ENCODE peak calls at places on chromosome 1, in ten cellular contexts. One of them, this sample, is unnamed.

GRCh38 chr1:22373252-22373651 is 78.4 kb upstream of the ZBTB40 start:
- DNase-seq in T-helper 2 cell: no peak
- DNase-seq in astrocyte of the cerebellum: no peak
- DNase-seq in progenitor cell of endocrine pancreas: no peak
- DNase-seq in activated CD4-positive, alpha-beta T cell treated with anti-CD3 and anti-CD28 coated beads, Interleukin-2, amount 50 U/mL, for 1 hour: no peak
- DNase-seq in NCI-H1105: no peak
- DNase-seq in erythroblast: no peak
- DNase-seq in NCI-H748 treated with DMSO at 0.1 percent for 48 hours: no peak
- DNase-seq in midbrain: no peak
- DNase-seq in heart right ventricle: no peak
- DNase-seq in this sample: no peak

GRCh38 chr1:165914136-165914798 is 86.9 kb downstream of the UCK2 start:
- DNase-seq in progenitor cell of endocrine pancreas: peak
- DNase-seq in NCI-H1105: peak
- DNase-seq in NCI-H748 treated with DMSO at 0.1 percent for 48 hours: peak
- DNase-seq in heart right ventricle: no peak
- DNase-seq in erythroblast: peak
- DNase-seq in activated CD4-positive, alpha-beta T cell treated with anti-CD3 and anti-CD28 coated beads, Interleukin-2, amount 50 U/mL, for 1 hour: peak
- DNase-seq in astrocyte of the cerebellum: peak
- DNase-seq in midbrain: peak
- DNase-seq in T-helper 2 cell: peak
- DNase-seq in this sample: peak

GRCh38 chr1:43577647-43578542 is 47.2 kb downstream of the PTPRF start:
- DNase-seq in midbrain: no peak
- DNase-seq in erythroblast: no peak
- DNase-seq in heart right ventricle: no peak
- DNase-seq in NCI-H748 treated with DMSO at 0.1 percent for 48 hours: no peak
- DNase-seq in NCI-H1105: no peak
- DNase-seq in astrocyte of the cerebellum: no peak
- DNase-seq in T-helper 2 cell: no peak
- DNase-seq in activated CD4-positive, alpha-beta T cell treated with anti-CD3 and anti-CD28 coated beads, Interleukin-2, amount 50 U/mL, for 1 hour: no peak
- DNase-seq in progenitor cell of endocrine pancreas: no peak
- DNase-seq in this sample: no peak

GRCh38 chr1:175900171-175900570 is 156.8 kb upstream of the TNR start:
- DNase-seq in T-helper 2 cell: no peak
- DNase-seq in heart right ventricle: no peak
- DNase-seq in activated CD4-positive, alpha-beta T cell treated with anti-CD3 and anti-CD28 coated beads, Interleukin-2, amount 50 U/mL, for 1 hour: no peak
- DNase-seq in NCI-H1105: no peak
- DNase-seq in erythroblast: no peak
- DNase-seq in midbrain: no peak
- DNase-seq in NCI-H748 treated with DMSO at 0.1 percent for 48 hours: no peak
- DNase-seq in progenitor cell of endocrine pancreas: no peak
- DNase-seq in astrocyte of the cerebellum: no peak
- DNase-seq in this sample: no peak

GRCh38 chr1:39178541-39179431 is 25.7 kb upstream of the MACF1 start:
- DNase-seq in T-helper 2 cell: no peak
- DNase-seq in astrocyte of the cerebellum: no peak
- DNase-seq in midbrain: no peak
- DNase-seq in NCI-H1105: no peak
- DNase-seq in erythroblast: no peak
- DNase-seq in NCI-H748 treated with DMSO at 0.1 percent for 48 hours: no peak
- DNase-seq in heart right ventricle: no peak
- DNase-seq in progenitor cell of endocrine pancreas: no peak
- DNase-seq in activated CD4-positive, alpha-beta T cell treated with anti-CD3 and anti-CD28 coated beads, Interleukin-2, amount 50 U/mL, for 1 hour: no peak
- DNase-seq in this sample: no peak

GRCh38 chr1:109975718-109976117 is 8.8 kb upstream of the AHCYL1 start:
- DNase-seq in NCI-H748 treated with DMSO at 0.1 percent for 48 hours: no peak
- DNase-seq in progenitor cell of endocrine pancreas: no peak
- DNase-seq in T-helper 2 cell: no peak
- DNase-seq in midbrain: no peak
- DNase-seq in heart right ventricle: no peak
- DNase-seq in activated CD4-positive, alpha-beta T cell treated with anti-CD3 and anti-CD28 coated beads, Interleukin-2, amount 50 U/mL, for 1 hour: no peak
- DNase-seq in erythroblast: no peak
- DNase-seq in astrocyte of the cerebellum: peak
- DNase-seq in NCI-H1105: no peak
- DNase-seq in this sample: no peak

GRCh38 chr1:19922015-19922688 is 1.3 kb downstream of the PLA2G2E start:
- DNase-seq in astrocyte of the cerebellum: no peak
- DNase-seq in T-helper 2 cell: no peak
- DNase-seq in midbrain: no peak
- DNase-seq in NCI-H748 treated with DMSO at 0.1 percent for 48 hours: no peak
- DNase-seq in activated CD4-positive, alpha-beta T cell treated with anti-CD3 and anti-CD28 coated beads, Interleukin-2, amount 50 U/mL, for 1 hour: no peak
- DNase-seq in heart right ventricle: no peak
- DNase-seq in NCI-H1105: no peak
- DNase-seq in erythroblast: no peak
- DNase-seq in progenitor cell of endocrine pancreas: no peak
- DNase-seq in this sample: no peak

GRCh38 chr1:19918057-19918456 is 5.4 kb downstream of the PLA2G2E start:
- DNase-seq in progenitor cell of endocrine pancreas: peak
- DNase-seq in NCI-H1105: peak
- DNase-seq in heart right ventricle: peak
- DNase-seq in T-helper 2 cell: peak
- DNase-seq in erythroblast: peak
- DNase-seq in midbrain: peak
- DNase-seq in activated CD4-positive, alpha-beta T cell treated with anti-CD3 and anti-CD28 coated beads, Interleukin-2, amount 50 U/mL, for 1 hour: peak
- DNase-seq in astrocyte of the cerebellum: peak
- DNase-seq in NCI-H748 treated with DMSO at 0.1 percent for 48 hours: peak
- DNase-seq in this sample: peak

GRCh38 chr1:65343286-65343685 is 33.9 kb downstream of the DNAJC6 start:
- DNase-seq in activated CD4-positive, alpha-beta T cell treated with anti-CD3 and anti-CD28 coated beads, Interleukin-2, amount 50 U/mL, for 1 hour: no peak
- DNase-seq in midbrain: no peak
- DNase-seq in NCI-H748 treated with DMSO at 0.1 percent for 48 hours: no peak
- DNase-seq in NCI-H1105: no peak
- DNase-seq in erythroblast: no peak
- DNase-seq in heart right ventricle: no peak
- DNase-seq in T-helper 2 cell: no peak
- DNase-seq in astrocyte of the cerebellum: no peak
- DNase-seq in progenitor cell of endocrine pancreas: no peak
- DNase-seq in this sample: no peak

GRCh38 chr1:155127672-155128468 is at the start of gene EFNA1:
- DNase-seq in activated CD4-positive, alpha-beta T cell treated with anti-CD3 and anti-CD28 coated beads, Interleukin-2, amount 50 U/mL, for 1 hour: peak
- DNase-seq in erythroblast: peak
- DNase-seq in progenitor cell of endocrine pancreas: peak
- DNase-seq in heart right ventricle: peak
- DNase-seq in midbrain: peak
- DNase-seq in NCI-H748 treated with DMSO at 0.1 percent for 48 hours: no peak
- DNase-seq in NCI-H1105: peak
- DNase-seq in T-helper 2 cell: peak
- DNase-seq in astrocyte of the cerebellum: no peak
- DNase-seq in this sample: peak

GRCh38 chr1:247334378-247335133 is 2.9 kb upstream of the ZNF496 start:
- DNase-seq in heart right ventricle: no peak
- DNase-seq in progenitor cell of endocrine pancreas: no peak
- DNase-seq in activated CD4-positive, alpha-beta T cell treated with anti-CD3 and anti-CD28 coated beads, Interleukin-2, amount 50 U/mL, for 1 hour: no peak
- DNase-seq in erythroblast: no peak
- DNase-seq in T-helper 2 cell: no peak
- DNase-seq in NCI-H1105: no peak
- DNase-seq in astrocyte of the cerebellum: no peak
- DNase-seq in midbrain: no peak
- DNase-seq in NCI-H748 treated with DMSO at 0.1 percent for 48 hours: no peak
- DNase-seq in this sample: no peak

GRCh38 chr1:244863491-244864252 is 671 bp downstream of the HNRNPU start:
- DNase-seq in NCI-H1105: no peak
- DNase-seq in astrocyte of the cerebellum: no peak
- DNase-seq in T-helper 2 cell: no peak
- DNase-seq in NCI-H748 treated with DMSO at 0.1 percent for 48 hours: peak
- DNase-seq in heart right ventricle: peak
- DNase-seq in activated CD4-positive, alpha-beta T cell treated with anti-CD3 and anti-CD28 coated beads, Interleukin-2, amount 50 U/mL, for 1 hour: no peak
- DNase-seq in midbrain: no peak
- DNase-seq in erythroblast: no peak
- DNase-seq in progenitor cell of endocrine pancreas: peak
- DNase-seq in this sample: no peak

GRCh38 chr1:178485467-178486098 is 11.2 kb downstream of the CLEC20A start:
- DNase-seq in NCI-H1105: no peak
- DNase-seq in T-helper 2 cell: no peak
- DNase-seq in erythroblast: no peak
- DNase-seq in NCI-H748 treated with DMSO at 0.1 percent for 48 hours: no peak
- DNase-seq in heart right ventricle: no peak
- DNase-seq in activated CD4-positive, alpha-beta T cell treated with anti-CD3 and anti-CD28 coated beads, Interleukin-2, amount 50 U/mL, for 1 hour: no peak
- DNase-seq in progenitor cell of endocrine pancreas: no peak
- DNase-seq in astrocyte of the cerebellum: no peak
- DNase-seq in midbrain: no peak
- DNase-seq in this sample: no peak

GRCh38 chr1:234326493-234327366 is 46.5 kb upstream of the COA6 start:
- DNase-seq in astrocyte of the cerebellum: peak
- DNase-seq in activated CD4-positive, alpha-beta T cell treated with anti-CD3 and anti-CD28 coated beads, Interleukin-2, amount 50 U/mL, for 1 hour: peak
- DNase-seq in heart right ventricle: no peak
- DNase-seq in NCI-H748 treated with DMSO at 0.1 percent for 48 hours: peak
- DNase-seq in T-helper 2 cell: peak
- DNase-seq in progenitor cell of endocrine pancreas: peak
- DNase-seq in midbrain: peak
- DNase-seq in NCI-H1105: peak
- DNase-seq in erythroblast: peak
- DNase-seq in this sample: no peak

GRCh38 chr1:235710665-235711064 is 61.1 kb upstream of the GNG4 start:
- DNase-seq in NCI-H748 treated with DMSO at 0.1 percent for 48 hours: no peak
- DNase-seq in T-helper 2 cell: no peak
- DNase-seq in erythroblast: no peak
- DNase-seq in progenitor cell of endocrine pancreas: no peak
- DNase-seq in midbrain: no peak
- DNase-seq in activated CD4-positive, alpha-beta T cell treated with anti-CD3 and anti-CD28 coated beads, Interleukin-2, amount 50 U/mL, for 1 hour: no peak
- DNase-seq in astrocyte of the cerebellum: no peak
- DNase-seq in heart right ventricle: no peak
- DNase-seq in NCI-H1105: no peak
- DNase-seq in this sample: no peak

GRCh38 chr1:198929961-198930599 is 291.2 kb downstream of the PTPRC start:
- DNase-seq in astrocyte of the cerebellum: no peak
- DNase-seq in activated CD4-positive, alpha-beta T cell treated with anti-CD3 and anti-CD28 coated beads, Interleukin-2, amount 50 U/mL, for 1 hour: no peak
- DNase-seq in T-helper 2 cell: peak
- DNase-seq in erythroblast: peak
- DNase-seq in NCI-H748 treated with DMSO at 0.1 percent for 48 hours: peak
- DNase-seq in midbrain: peak
- DNase-seq in heart right ventricle: no peak
- DNase-seq in NCI-H1105: peak
- DNase-seq in progenitor cell of endocrine pancreas: no peak
- DNase-seq in this sample: peak

GRCh38 chr1:117826551-117827078 is 102.8 kb downstream of the GDAP2 start:
- DNase-seq in activated CD4-positive, alpha-beta T cell treated with anti-CD3 and anti-CD28 coated beads, Interleukin-2, amount 50 U/mL, for 1 hour: no peak
- DNase-seq in NCI-H1105: no peak
- DNase-seq in T-helper 2 cell: no peak
- DNase-seq in NCI-H748 treated with DMSO at 0.1 percent for 48 hours: no peak
- DNase-seq in progenitor cell of endocrine pancreas: no peak
- DNase-seq in midbrain: no peak
- DNase-seq in heart right ventricle: peak
- DNase-seq in erythroblast: no peak
- DNase-seq in astrocyte of the cerebellum: no peak
- DNase-seq in this sample: no peak

GRCh38 chr1:46552357-46553237 is 1.1 kb upstream of the KNCN start:
- DNase-seq in midbrain: no peak
- DNase-seq in NCI-H748 treated with DMSO at 0.1 percent for 48 hours: no peak
- DNase-seq in T-helper 2 cell: no peak
- DNase-seq in heart right ventricle: no peak
- DNase-seq in NCI-H1105: no peak
- DNase-seq in progenitor cell of endocrine pancreas: no peak
- DNase-seq in astrocyte of the cerebellum: no peak
- DNase-seq in activated CD4-positive, alpha-beta T cell treated with anti-CD3 and anti-CD28 coated beads, Interleukin-2, amount 50 U/mL, for 1 hour: no peak
- DNase-seq in erythroblast: no peak
- DNase-seq in this sample: no peak

GRCh38 chr1:237887542-237887941 is 3.2 kb downstream of the ZP4 start:
- DNase-seq in astrocyte of the cerebellum: no peak
- DNase-seq in heart right ventricle: no peak
- DNase-seq in NCI-H748 treated with DMSO at 0.1 percent for 48 hours: no peak
- DNase-seq in activated CD4-positive, alpha-beta T cell treated with anti-CD3 and anti-CD28 coated beads, Interleukin-2, amount 50 U/mL, for 1 hour: no peak
- DNase-seq in NCI-H1105: no peak
- DNase-seq in progenitor cell of endocrine pancreas: no peak
- DNase-seq in erythroblast: no peak
- DNase-seq in T-helper 2 cell: no peak
- DNase-seq in midbrain: no peak
- DNase-seq in this sample: no peak

GRCh38 chr1:211589782-211590721 is 11.1 kb upstream of the SLC30A1 start:
- DNase-seq in T-helper 2 cell: no peak
- DNase-seq in heart right ventricle: peak
- DNase-seq in NCI-H1105: no peak
- DNase-seq in NCI-H748 treated with DMSO at 0.1 percent for 48 hours: no peak
- DNase-seq in erythroblast: no peak
- DNase-seq in midbrain: peak
- DNase-seq in activated CD4-positive, alpha-beta T cell treated with anti-CD3 and anti-CD28 coated beads, Interleukin-2, amount 50 U/mL, for 1 hour: no peak
- DNase-seq in progenitor cell of endocrine pancreas: no peak
- DNase-seq in astrocyte of the cerebellum: no peak
- DNase-seq in this sample: no peak

GRCh38 chr1:221727146-221728036 is 14.5 kb downstream of the DUSP10 start:
- DNase-seq in NCI-H1105: no peak
- DNase-seq in midbrain: no peak
- DNase-seq in astrocyte of the cerebellum: no peak
- DNase-seq in NCI-H748 treated with DMSO at 0.1 percent for 48 hours: no peak
- DNase-seq in heart right ventricle: no peak
- DNase-seq in activated CD4-positive, alpha-beta T cell treated with anti-CD3 and anti-CD28 coated beads, Interleukin-2, amount 50 U/mL, for 1 hour: no peak
- DNase-seq in progenitor cell of endocrine pancreas: no peak
- DNase-seq in erythroblast: no peak
- DNase-seq in T-helper 2 cell: peak
- DNase-seq in this sample: no peak

GRCh38 chr1:94807742-94808491 is 12.2 kb upstream of the SLC44A3 start:
- DNase-seq in erythroblast: peak
- DNase-seq in NCI-H748 treated with DMSO at 0.1 percent for 48 hours: no peak
- DNase-seq in heart right ventricle: no peak
- DNase-seq in activated CD4-positive, alpha-beta T cell treated with anti-CD3 and anti-CD28 coated beads, Interleukin-2, amount 50 U/mL, for 1 hour: no peak
- DNase-seq in midbrain: no peak
- DNase-seq in T-helper 2 cell: peak
- DNase-seq in astrocyte of the cerebellum: no peak
- DNase-seq in progenitor cell of endocrine pancreas: no peak
- DNase-seq in NCI-H1105: no peak
- DNase-seq in this sample: no peak

GRCh38 chr1:167805041-167805556 is 83.3 kb downstream of the MPZL1 start:
- DNase-seq in erythroblast: no peak
- DNase-seq in activated CD4-positive, alpha-beta T cell treated with anti-CD3 and anti-CD28 coated beads, Interleukin-2, amount 50 U/mL, for 1 hour: no peak
- DNase-seq in midbrain: no peak
- DNase-seq in progenitor cell of endocrine pancreas: no peak
- DNase-seq in heart right ventricle: no peak
- DNase-seq in NCI-H1105: no peak
- DNase-seq in astrocyte of the cerebellum: no peak
- DNase-seq in T-helper 2 cell: peak
- DNase-seq in NCI-H748 treated with DMSO at 0.1 percent for 48 hours: no peak
- DNase-seq in this sample: no peak

GRCh38 chr1:166947398-166948043 is 27.8 kb downstream of the ILDR2 start:
- DNase-seq in astrocyte of the cerebellum: peak
- DNase-seq in erythroblast: no peak
- DNase-seq in NCI-H1105: peak
- DNase-seq in progenitor cell of endocrine pancreas: peak
- DNase-seq in T-helper 2 cell: no peak
- DNase-seq in midbrain: peak
- DNase-seq in activated CD4-positive, alpha-beta T cell treated with anti-CD3 and anti-CD28 coated beads, Interleukin-2, amount 50 U/mL, for 1 hour: no peak
- DNase-seq in heart right ventricle: peak
- DNase-seq in NCI-H748 treated with DMSO at 0.1 percent for 48 hours: peak
- DNase-seq in this sample: peak

GRCh38 chr1:223500560-223501425 is 107.6 kb downstream of the CCDC185 start:
- DNase-seq in heart right ventricle: no peak
- DNase-seq in erythroblast: no peak
- DNase-seq in progenitor cell of endocrine pancreas: no peak
- DNase-seq in NCI-H1105: no peak
- DNase-seq in astrocyte of the cerebellum: peak
- DNase-seq in activated CD4-positive, alpha-beta T cell treated with anti-CD3 and anti-CD28 coated beads, Interleukin-2, amount 50 U/mL, for 1 hour: no peak
- DNase-seq in NCI-H748 treated with DMSO at 0.1 percent for 48 hours: no peak
- DNase-seq in midbrain: no peak
- DNase-seq in T-helper 2 cell: no peak
- DNase-seq in this sample: no peak

GRCh38 chr1:10735603-10736305 is 60.7 kb downstream of the CASZ1 start:
- DNase-seq in T-helper 2 cell: no peak
- DNase-seq in NCI-H748 treated with DMSO at 0.1 percent for 48 hours: no peak
- DNase-seq in NCI-H1105: no peak
- DNase-seq in progenitor cell of endocrine pancreas: no peak
- DNase-seq in heart right ventricle: no peak
- DNase-seq in erythroblast: no peak
- DNase-seq in astrocyte of the cerebellum: no peak
- DNase-seq in activated CD4-positive, alpha-beta T cell treated with anti-CD3 and anti-CD28 coated beads, Interleukin-2, amount 50 U/mL, for 1 hour: no peak
- DNase-seq in midbrain: no peak
- DNase-seq in this sample: no peak

GRCh38 chr1:82227696-82228095 is 427.0 kb downstream of the ADGRL2 start:
- DNase-seq in progenitor cell of endocrine pancreas: no peak
- DNase-seq in activated CD4-positive, alpha-beta T cell treated with anti-CD3 and anti-CD28 coated beads, Interleukin-2, amount 50 U/mL, for 1 hour: no peak
- DNase-seq in astrocyte of the cerebellum: peak
- DNase-seq in heart right ventricle: no peak
- DNase-seq in NCI-H748 treated with DMSO at 0.1 percent for 48 hours: no peak
- DNase-seq in T-helper 2 cell: no peak
- DNase-seq in NCI-H1105: no peak
- DNase-seq in midbrain: no peak
- DNase-seq in erythroblast: no peak
- DNase-seq in this sample: no peak

GRCh38 chr1:58735591-58735990 is 35.7 kb upstream of the MYSM1 start:
- DNase-seq in activated CD4-positive, alpha-beta T cell treated with anti-CD3 and anti-CD28 coated beads, Interleukin-2, amount 50 U/mL, for 1 hour: no peak
- DNase-seq in progenitor cell of endocrine pancreas: no peak
- DNase-seq in T-helper 2 cell: no peak
- DNase-seq in midbrain: no peak
- DNase-seq in erythroblast: no peak
- DNase-seq in NCI-H748 treated with DMSO at 0.1 percent for 48 hours: no peak
- DNase-seq in heart right ventricle: no peak
- DNase-seq in NCI-H1105: no peak
- DNase-seq in astrocyte of the cerebellum: no peak
- DNase-seq in this sample: no peak